ENCODE peak calls at places on chromosomes 5 and 9, in ten cellular contexts. One of them, this sample, is unnamed.

GRCh38 chr9:94042516-94042915 is 41.7 kb upstream of the PTPDC1 start:
- DNase-seq in gastrocnemius medialis: no peak
- DNase-seq in astrocyte: no peak
- DNase-seq in endothelial cell of umbilical vein: no peak
- DNase-seq in stomach: no peak
- DNase-seq in GM23338: no peak
- DNase-seq in ovary: no peak
- DNase-seq in sigmoid colon: no peak
- DNase-seq in CD4-positive, alpha-beta T cell: no peak
- DNase-seq in heart right ventricle: no peak
- DNase-seq in this sample: no peak

GRCh38 chr5:61687371-61687770 is 355.3 kb downstream of the ZSWIM6 start:
- DNase-seq in gastrocnemius medialis: no peak
- DNase-seq in astrocyte: peak
- DNase-seq in endothelial cell of umbilical vein: no peak
- DNase-seq in stomach: no peak
- DNase-seq in GM23338: no peak
- DNase-seq in ovary: no peak
- DNase-seq in sigmoid colon: no peak
- DNase-seq in CD4-positive, alpha-beta T cell: no peak
- DNase-seq in heart right ventricle: no peak
- DNase-seq in this sample: no peak

GRCh38 chr9:119836036-119836435 is 466.8 kb upstream of the BRINP1 start:
- DNase-seq in gastrocnemius medialis: no peak
- DNase-seq in astrocyte: no peak
- DNase-seq in endothelial cell of umbilical vein: no peak
- DNase-seq in stomach: no peak
- DNase-seq in GM23338: peak
- DNase-seq in ovary: no peak
- DNase-seq in sigmoid colon: no peak
- DNase-seq in CD4-positive, alpha-beta T cell: no peak
- DNase-seq in heart right ventricle: no peak
- DNase-seq in this sample: no peak

GRCh38 chr5:84383816-84384603 is 670 bp downstream of the EDIL3 start:
- DNase-seq in gastrocnemius medialis: no peak
- DNase-seq in astrocyte: peak
- DNase-seq in endothelial cell of umbilical vein: peak
- DNase-seq in stomach: no peak
- DNase-seq in GM23338: peak
- DNase-seq in ovary: peak
- DNase-seq in sigmoid colon: no peak
- DNase-seq in CD4-positive, alpha-beta T cell: no peak
- DNase-seq in heart right ventricle: no peak
- DNase-seq in this sample: no peak

GRCh38 chr5:37838152-37838932 is 1.5 kb downstream of the GDNF start:
- DNase-seq in gastrocnemius medialis: no peak
- DNase-seq in astrocyte: no peak
- DNase-seq in endothelial cell of umbilical vein: peak
- DNase-seq in stomach: no peak
- DNase-seq in GM23338: peak
- DNase-seq in ovary: peak
- DNase-seq in sigmoid colon: peak
- DNase-seq in CD4-positive, alpha-beta T cell: no peak
- DNase-seq in heart right ventricle: no peak
- DNase-seq in this sample: no peak

GRCh38 chr5:127176769-127177168 is 103.5 kb upstream of the C5orf63 start:
- DNase-seq in gastrocnemius medialis: no peak
- DNase-seq in astrocyte: no peak
- DNase-seq in endothelial cell of umbilical vein: no peak
- DNase-seq in stomach: no peak
- DNase-seq in GM23338: no peak
- DNase-seq in ovary: no peak
- DNase-seq in sigmoid colon: no peak
- DNase-seq in CD4-positive, alpha-beta T cell: no peak
- DNase-seq in heart right ventricle: no peak
- DNase-seq in this sample: no peak

GRCh38 chr9:504921-505821 is 290.5 kb downstream of the DOCK8 start:
- DNase-seq in gastrocnemius medialis: peak
- DNase-seq in astrocyte: no peak
- DNase-seq in endothelial cell of umbilical vein: peak
- DNase-seq in stomach: peak
- DNase-seq in GM23338: peak
- DNase-seq in ovary: peak
- DNase-seq in sigmoid colon: peak
- DNase-seq in CD4-positive, alpha-beta T cell: peak
- DNase-seq in heart right ventricle: peak
- DNase-seq in this sample: peak

GRCh38 chr5:150148408-150148927 is 7.2 kb downstream of the PDGFRB start:
- DNase-seq in gastrocnemius medialis: no peak
- DNase-seq in astrocyte: no peak
- DNase-seq in endothelial cell of umbilical vein: no peak
- DNase-seq in stomach: no peak
- DNase-seq in GM23338: no peak
- DNase-seq in ovary: no peak
- DNase-seq in sigmoid colon: no peak
- DNase-seq in CD4-positive, alpha-beta T cell: no peak
- DNase-seq in heart right ventricle: no peak
- DNase-seq in this sample: no peak

GRCh38 chr9:90969021-90969675 is 167.5 kb downstream of the SYK start:
- DNase-seq in gastrocnemius medialis: no peak
- DNase-seq in astrocyte: no peak
- DNase-seq in endothelial cell of umbilical vein: no peak
- DNase-seq in stomach: no peak
- DNase-seq in GM23338: no peak
- DNase-seq in ovary: no peak
- DNase-seq in sigmoid colon: no peak
- DNase-seq in CD4-positive, alpha-beta T cell: no peak
- DNase-seq in heart right ventricle: no peak
- DNase-seq in this sample: no peak

GRCh38 chr5:83151821-83152220 is 74.5 kb downstream of the XRCC4 start:
- DNase-seq in gastrocnemius medialis: no peak
- DNase-seq in astrocyte: no peak
- DNase-seq in endothelial cell of umbilical vein: no peak
- DNase-seq in stomach: no peak
- DNase-seq in GM23338: no peak
- DNase-seq in ovary: no peak
- DNase-seq in sigmoid colon: no peak
- DNase-seq in CD4-positive, alpha-beta T cell: no peak
- DNase-seq in heart right ventricle: no peak
- DNase-seq in this sample: no peak

GRCh38 chr5:31581498-31582099 is 49.5 kb downstream of the C5orf22 start:
- DNase-seq in gastrocnemius medialis: no peak
- DNase-seq in astrocyte: peak
- DNase-seq in endothelial cell of umbilical vein: peak
- DNase-seq in stomach: no peak
- DNase-seq in GM23338: peak
- DNase-seq in ovary: no peak
- DNase-seq in sigmoid colon: no peak
- DNase-seq in CD4-positive, alpha-beta T cell: no peak
- DNase-seq in heart right ventricle: no peak
- DNase-seq in this sample: no peak

GRCh38 chr9:135818718-135819475 is 88.4 kb downstream of the CAMSAP1 start:
- DNase-seq in gastrocnemius medialis: no peak
- DNase-seq in astrocyte: no peak
- DNase-seq in endothelial cell of umbilical vein: no peak
- DNase-seq in stomach: peak
- DNase-seq in GM23338: no peak
- DNase-seq in ovary: no peak
- DNase-seq in sigmoid colon: peak
- DNase-seq in CD4-positive, alpha-beta T cell: no peak
- DNase-seq in heart right ventricle: no peak
- DNase-seq in this sample: no peak
- H3K27ac ChIP-seq in gastrocnemius medialis: no peak
- H3K27ac ChIP-seq in astrocyte: no peak
- H3K27ac ChIP-seq in endothelial cell of umbilical vein: no peak
- H3K27ac ChIP-seq in stomach: no peak
- H3K27ac ChIP-seq in GM23338: no peak
- H3K27ac ChIP-seq in ovary: no peak
- H3K27ac ChIP-seq in sigmoid colon: no peak
- H3K27ac ChIP-seq in CD4-positive, alpha-beta T cell: no peak
- H3K27ac ChIP-seq in heart right ventricle: no peak
- H3K27ac ChIP-seq in this sample: no peak

DNA sequence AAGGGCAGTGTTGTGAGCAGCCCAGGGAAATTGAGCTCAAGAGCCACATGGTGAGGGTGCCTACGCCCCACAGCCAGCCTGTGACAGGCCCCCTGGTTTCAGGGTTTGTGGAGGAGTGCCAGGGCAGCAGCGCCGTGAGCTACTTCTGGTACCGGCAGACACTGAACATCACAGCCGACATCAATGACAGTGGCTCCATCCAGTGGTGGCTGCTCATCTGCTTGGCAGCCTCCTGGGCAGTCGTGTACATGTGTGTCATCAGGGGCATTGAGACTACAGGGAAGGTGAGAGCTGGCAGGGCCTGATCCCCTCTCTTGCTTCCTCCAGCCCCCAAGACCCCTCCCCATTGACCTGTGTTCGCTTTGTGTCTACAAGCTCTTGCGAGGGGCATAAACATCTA is 10.2 kb downstream of the SLC6A18 start:
- DNase-seq in gastrocnemius medialis: no peak
- DNase-seq in astrocyte: no peak
- DNase-seq in endothelial cell of umbilical vein: no peak
- DNase-seq in stomach: no peak
- DNase-seq in GM23338: no peak
- DNase-seq in ovary: no peak
- DNase-seq in sigmoid colon: no peak
- DNase-seq in CD4-positive, alpha-beta T cell: no peak
- DNase-seq in heart right ventricle: no peak
- DNase-seq in this sample: no peak
- TF ChIP-seq CTCF in gastrocnemius medialis: no peak
- TF ChIP-seq CTCF in astrocyte: no peak
- TF ChIP-seq CTCF in endothelial cell of umbilical vein: no peak
- TF ChIP-seq CTCF in stomach: no peak
- TF ChIP-seq CTCF in GM23338: no peak
- TF ChIP-seq CTCF in ovary: no peak
- TF ChIP-seq CTCF in sigmoid colon: no peak
- TF ChIP-seq CTCF in CD4-positive, alpha-beta T cell: no peak
- TF ChIP-seq CTCF in heart right ventricle: no peak
- TF ChIP-seq CTCF in this sample: no peak

DNA sequence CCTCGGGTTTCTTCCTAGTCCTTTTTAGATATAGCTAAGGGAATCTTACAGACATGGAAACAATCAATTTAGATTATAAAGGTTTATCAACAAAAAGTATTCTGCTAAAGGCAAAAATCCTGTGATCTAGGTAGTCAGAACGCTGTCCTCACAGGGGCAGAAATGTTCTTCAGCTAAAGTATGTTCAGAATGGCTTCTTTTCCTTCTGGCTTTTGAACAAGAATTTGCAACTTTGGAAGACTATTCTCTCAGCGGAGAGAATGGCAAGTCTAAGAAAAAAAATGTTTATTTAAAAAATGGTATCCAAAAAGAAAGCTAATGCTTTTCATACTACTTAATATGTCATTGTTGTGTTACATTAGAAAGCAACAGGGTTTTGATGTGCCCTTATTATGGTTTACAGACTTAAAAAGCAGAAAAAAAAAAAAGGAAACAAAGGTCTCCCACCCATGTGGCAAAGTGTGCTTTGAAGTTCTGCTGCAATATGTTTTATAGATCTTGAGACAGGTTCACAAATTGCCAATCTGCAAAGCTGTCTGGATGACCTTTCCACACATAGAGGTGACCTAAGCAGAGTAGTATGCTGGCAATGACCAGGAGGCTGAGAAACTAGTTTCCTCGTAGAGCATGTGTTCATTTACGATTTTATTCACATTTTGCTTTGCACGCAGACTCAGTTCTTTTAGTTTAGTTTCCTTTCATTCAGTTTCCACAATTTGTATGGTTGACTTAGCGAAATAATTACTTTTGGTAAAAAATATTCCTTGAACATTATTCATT is 45.1 kb upstream of the PJA2 start:
- DNase-seq in gastrocnemius medialis: no peak
- DNase-seq in astrocyte: peak
- DNase-seq in endothelial cell of umbilical vein: peak
- DNase-seq in stomach: no peak
- DNase-seq in GM23338: no peak
- DNase-seq in ovary: no peak
- DNase-seq in sigmoid colon: no peak
- DNase-seq in CD4-positive, alpha-beta T cell: no peak
- DNase-seq in heart right ventricle: no peak
- DNase-seq in this sample: no peak
- H3K27ac ChIP-seq in gastrocnemius medialis: no peak
- H3K27ac ChIP-seq in astrocyte: peak
- H3K27ac ChIP-seq in endothelial cell of umbilical vein: peak
- H3K27ac ChIP-seq in stomach: no peak
- H3K27ac ChIP-seq in GM23338: no peak
- H3K27ac ChIP-seq in ovary: no peak
- H3K27ac ChIP-seq in sigmoid colon: peak
- H3K27ac ChIP-seq in CD4-positive, alpha-beta T cell: no peak
- H3K27ac ChIP-seq in heart right ventricle: peak
- H3K27ac ChIP-seq in this sample: no peak

DNA sequence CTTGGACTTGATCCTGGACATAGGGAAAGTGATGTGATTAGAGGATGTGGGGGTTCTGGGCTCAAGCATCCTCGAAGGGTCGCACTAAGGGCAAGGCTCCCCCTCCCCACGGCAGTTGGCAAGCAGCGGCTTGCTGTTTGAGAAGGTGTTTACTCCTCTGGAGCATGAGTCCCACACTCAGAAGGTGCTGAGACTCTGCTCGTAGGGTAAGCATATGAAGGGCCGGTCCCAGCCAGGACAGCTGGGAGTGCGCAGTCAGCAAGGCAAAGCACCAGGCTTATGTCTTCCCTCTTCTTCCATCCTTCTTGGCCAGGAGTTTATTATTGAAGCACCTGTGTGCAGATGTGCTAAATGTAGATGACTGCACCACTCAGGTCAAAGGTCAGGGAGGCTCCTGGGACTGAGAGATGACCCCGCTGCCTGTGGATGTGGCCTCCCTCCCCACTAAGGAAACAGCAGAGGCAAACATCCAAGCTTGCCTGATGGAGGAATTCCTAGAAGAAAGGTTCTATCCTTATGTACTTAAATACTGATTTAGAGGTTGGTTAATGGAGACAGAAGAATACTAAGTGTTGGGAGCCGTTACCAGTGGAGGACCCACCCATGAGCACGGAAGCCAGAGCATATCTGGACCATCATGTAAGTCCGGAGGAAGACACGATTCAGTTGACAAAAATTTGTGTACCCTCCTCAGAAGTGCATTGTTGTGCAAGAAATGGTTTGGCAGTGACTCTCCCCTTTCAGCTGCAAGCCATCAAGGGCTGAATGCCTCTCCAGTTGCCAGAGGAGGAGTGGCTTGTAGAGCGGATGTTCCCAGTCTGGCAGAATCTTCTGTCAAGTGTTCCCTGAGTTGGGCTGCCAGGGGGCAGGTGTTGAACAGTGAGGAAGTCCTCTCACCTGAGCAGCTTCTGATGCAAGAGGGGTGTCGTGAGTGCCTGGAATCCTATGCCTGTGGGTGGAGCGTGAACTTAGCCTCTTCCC is 27.2 kb upstream of the CDKN2AIPNL start:
- DNase-seq in gastrocnemius medialis: peak
- DNase-seq in astrocyte: peak
- DNase-seq in endothelial cell of umbilical vein: no peak
- DNase-seq in stomach: peak
- DNase-seq in GM23338: peak
- DNase-seq in ovary: peak
- DNase-seq in sigmoid colon: peak
- DNase-seq in CD4-positive, alpha-beta T cell: no peak
- DNase-seq in heart right ventricle: peak
- DNase-seq in this sample: no peak
- TF ChIP-seq CTCF in gastrocnemius medialis: no peak
- TF ChIP-seq CTCF in astrocyte: no peak
- TF ChIP-seq CTCF in endothelial cell of umbilical vein: no peak
- TF ChIP-seq CTCF in stomach: no peak
- TF ChIP-seq CTCF in GM23338: no peak
- TF ChIP-seq CTCF in ovary: no peak
- TF ChIP-seq CTCF in sigmoid colon: no peak
- TF ChIP-seq CTCF in CD4-positive, alpha-beta T cell: no peak
- TF ChIP-seq CTCF in heart right ventricle: no peak
- TF ChIP-seq CTCF in this sample: no peak

GRCh38 chr5:15502208-15502607 is 2.2 kb downstream of the FBXL7 start:
- DNase-seq in gastrocnemius medialis: no peak
- DNase-seq in astrocyte: peak
- DNase-seq in endothelial cell of umbilical vein: peak
- DNase-seq in stomach: no peak
- DNase-seq in GM23338: no peak
- DNase-seq in ovary: no peak
- DNase-seq in sigmoid colon: no peak
- DNase-seq in CD4-positive, alpha-beta T cell: no peak
- DNase-seq in heart right ventricle: no peak
- DNase-seq in this sample: no peak
- H3K27ac ChIP-seq in gastrocnemius medialis: no peak
- H3K27ac ChIP-seq in astrocyte: peak
- H3K27ac ChIP-seq in endothelial cell of umbilical vein: peak
- H3K27ac ChIP-seq in stomach: no peak
- H3K27ac ChIP-seq in GM23338: no peak
- H3K27ac ChIP-seq in ovary: no peak
- H3K27ac ChIP-seq in sigmoid colon: peak
- H3K27ac ChIP-seq in CD4-positive, alpha-beta T cell: no peak
- H3K27ac ChIP-seq in heart right ventricle: peak
- H3K27ac ChIP-seq in this sample: no peak

This sample was measured in pancreas.